ENCODE peak calls at places on chromosomes 6 and 20, in five cellular contexts. One of them, this sample, is unnamed.

GRCh38 chr6:84043555-84043954 is 10.0 kb downstream of the MRAP2 start:
- DNase-seq in A549: no peak
- DNase-seq in stomach: no peak
- DNase-seq in transverse colon: no peak
- DNase-seq in GM12878: no peak
- DNase-seq in this sample: no peak

GRCh38 chr6:4672772-4673171 is 103.4 kb upstream of the CDYL start:
- DNase-seq in A549: no peak
- DNase-seq in stomach: no peak
- DNase-seq in transverse colon: no peak
- DNase-seq in GM12878: no peak
- DNase-seq in this sample: no peak

GRCh38 chr6:36692220-36692619 is 5.4 kb upstream of the RAB44 start:
- DNase-seq in A549: no peak
- DNase-seq in stomach: peak; percentile 26
- DNase-seq in transverse colon: peak; percentile 38
- DNase-seq in GM12878: no peak
- DNase-seq in this sample: peak; percentile 56

GRCh38 chr20:46012926-46013825 is 4.5 kb downstream of the MMP9 start:
- DNase-seq in A549: no peak
- DNase-seq in stomach: no peak
- DNase-seq in transverse colon: no peak
- DNase-seq in GM12878: no peak
- DNase-seq in this sample: no peak

GRCh38 chr6:7545509-7546369 is 4.3 kb downstream of the DSP start:
- DNase-seq in A549: no peak
- DNase-seq in stomach: no peak
- DNase-seq in transverse colon: no peak
- DNase-seq in GM12878: no peak
- DNase-seq in this sample: no peak

GRCh38 chr20:58417418-58417817 is 28.4 kb downstream of the VAPB start:
- DNase-seq in A549: no peak
- DNase-seq in stomach: no peak
- DNase-seq in transverse colon: no peak
- DNase-seq in GM12878: no peak
- DNase-seq in this sample: no peak

GRCh38 chr6:17831135-17831534 is 124.4 kb upstream of the NUP153 start:
- DNase-seq in A549: no peak
- DNase-seq in stomach: no peak
- DNase-seq in transverse colon: no peak
- DNase-seq in GM12878: no peak
- DNase-seq in this sample: no peak

GRCh38 chr6:133337312-133337711 is 96.2 kb downstream of the EYA4 start:
- DNase-seq in A549: no peak
- DNase-seq in stomach: no peak
- DNase-seq in transverse colon: no peak
- DNase-seq in GM12878: no peak
- DNase-seq in this sample: no peak

GRCh38 chr20:64156886-64157875 is 7.1 kb upstream of the MYT1 start:
- DNase-seq in A549: no peak
- DNase-seq in stomach: no peak
- DNase-seq in transverse colon: no peak
- DNase-seq in GM12878: no peak
- DNase-seq in this sample: peak; percentile 50

GRCh38 chr20:23445596-23446217 is 6.2 kb downstream of the CSTL1 start:
- DNase-seq in A549: peak; percentile 27
- DNase-seq in stomach: no peak
- DNase-seq in transverse colon: no peak
- DNase-seq in GM12878: no peak
- DNase-seq in this sample: no peak

GRCh38 chr6:35600659-35601125 is 88.0 kb upstream of the TULP1 start:
- DNase-seq in A549: no peak
- DNase-seq in stomach: no peak
- DNase-seq in transverse colon: no peak
- DNase-seq in GM12878: no peak
- DNase-seq in this sample: no peak
- TF ChIP-seq EP300 in A549: no peak
- TF ChIP-seq EP300 in stomach: no peak
- TF ChIP-seq EP300 in transverse colon: no peak
- TF ChIP-seq EP300 in GM12878: no peak
- TF ChIP-seq EP300 in this sample: no peak

DNA sequence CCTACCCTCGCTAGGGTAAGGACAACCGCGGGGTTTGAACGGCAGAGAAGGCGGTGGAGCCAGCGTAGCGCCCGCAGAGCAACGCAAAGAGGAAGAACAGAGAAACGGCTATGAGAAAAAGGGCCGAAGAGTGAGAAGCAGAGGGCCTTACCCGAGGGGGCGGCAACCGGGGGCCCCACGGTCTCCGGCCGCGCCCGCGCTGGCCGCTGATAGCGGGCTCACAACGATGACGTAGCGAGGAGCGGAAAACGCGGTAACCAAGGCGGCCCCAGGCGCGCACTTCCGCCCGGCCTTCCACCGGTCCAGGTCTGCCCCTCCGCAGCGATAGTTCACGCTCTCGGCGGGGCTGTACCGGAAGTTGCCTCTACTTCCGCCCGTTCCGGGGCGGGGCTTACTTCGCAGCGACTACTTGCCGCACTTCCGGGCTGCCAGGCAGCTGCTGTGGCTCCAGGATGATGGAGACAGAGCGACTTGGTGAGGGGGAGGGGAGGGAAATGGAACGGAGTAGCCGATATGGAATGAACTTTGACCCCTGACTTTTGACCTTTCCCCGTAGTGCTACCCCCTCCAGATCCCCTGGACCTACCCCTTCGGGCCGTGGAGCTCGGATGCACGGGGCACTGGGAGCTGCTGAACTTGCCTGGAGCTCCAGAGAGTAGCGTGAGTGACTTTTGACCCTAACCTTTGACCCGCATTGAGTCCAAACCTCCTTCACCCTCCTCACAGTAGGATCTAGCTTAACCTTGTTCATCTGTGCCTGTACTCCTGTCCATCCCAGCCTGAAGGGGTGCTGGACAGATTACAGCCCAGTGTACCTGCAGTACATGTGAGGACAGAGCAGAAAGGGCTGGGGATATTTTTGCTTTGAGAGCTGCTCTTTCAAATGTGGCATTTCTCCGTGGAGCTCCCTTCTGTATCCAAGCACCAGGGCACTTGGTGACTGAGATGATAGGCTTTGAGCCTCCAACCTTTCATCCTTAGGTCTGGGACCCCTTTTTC is at the start of the genes NELFE and SKIC2:
- DNase-seq in A549: peak; percentile 98
- DNase-seq in stomach: peak; percentile 99
- DNase-seq in transverse colon: peak; percentile 99
- DNase-seq in GM12878: peak; percentile 93
- DNase-seq in this sample: peak; percentile 99
- TF ChIP-seq EP300 in A549: no peak
- TF ChIP-seq EP300 in stomach: peak; percentile 44
- TF ChIP-seq EP300 in transverse colon: no peak
- TF ChIP-seq EP300 in GM12878: peak; percentile 42
- TF ChIP-seq EP300 in this sample: no peak

GRCh38 chr20:38477747-38478146 is 5.1 kb downstream of the RALGAPB start:
- DNase-seq in A549: no peak
- DNase-seq in stomach: no peak
- DNase-seq in transverse colon: no peak
- DNase-seq in GM12878: no peak
- DNase-seq in this sample: no peak

GRCh38 chr20:38473353-38473795 is 731 bp downstream of the RALGAPB start:
- DNase-seq in A549: no peak
- DNase-seq in stomach: peak; percentile 28
- DNase-seq in transverse colon: no peak
- DNase-seq in GM12878: no peak
- DNase-seq in this sample: no peak

GRCh38 chr20:38471987-38472512 is 593 bp upstream of the RALGAPB start:
- DNase-seq in A549: no peak
- DNase-seq in stomach: no peak
- DNase-seq in transverse colon: no peak
- DNase-seq in GM12878: no peak
- DNase-seq in this sample: no peak

GRCh38 chr20:38471245-38471644 is 1.4 kb upstream of the RALGAPB start:
- DNase-seq in A549: no peak
- DNase-seq in stomach: no peak
- DNase-seq in transverse colon: no peak
- DNase-seq in GM12878: no peak
- DNase-seq in this sample: no peak

GRCh38 chr20:38472513-38473352 is at the start of gene RALGAPB:
- DNase-seq in A549: peak; percentile 96
- DNase-seq in stomach: peak; percentile 100
- DNase-seq in transverse colon: peak; percentile 99
- DNase-seq in GM12878: peak; percentile 98
- DNase-seq in this sample: peak; percentile 99
- TF ChIP-seq EP300 in A549: no peak
- TF ChIP-seq EP300 in stomach: no peak
- TF ChIP-seq EP300 in transverse colon: no peak
- TF ChIP-seq EP300 in GM12878: no peak
- TF ChIP-seq EP300 in this sample: no peak

GRCh38 chr20:49915380-49916145 is at the start of gene SPATA2:
- DNase-seq in A549: peak; percentile 89
- DNase-seq in stomach: peak; percentile 98
- DNase-seq in transverse colon: peak; percentile 97
- DNase-seq in GM12878: peak; percentile 79
- DNase-seq in this sample: peak; percentile 99
- TF ChIP-seq EP300 in A549: no peak
- TF ChIP-seq EP300 in stomach: no peak
- TF ChIP-seq EP300 in transverse colon: no peak
- TF ChIP-seq EP300 in GM12878: no peak
- TF ChIP-seq EP300 in this sample: no peak

GRCh38 chr6:139494376-139495025 is 120.1 kb upstream of the CITED2 start:
- DNase-seq in A549: no peak
- DNase-seq in stomach: no peak
- DNase-seq in transverse colon: no peak
- DNase-seq in GM12878: no peak
- DNase-seq in this sample: no peak

GRCh38 chr6:139485742-139486475 is 111.5 kb upstream of the CITED2 start:
- DNase-seq in A549: no peak
- DNase-seq in stomach: no peak
- DNase-seq in transverse colon: no peak
- DNase-seq in GM12878: no peak
- DNase-seq in this sample: no peak

GRCh38 chr6:139485185-139485584 is 110.7 kb upstream of the CITED2 start:
- DNase-seq in A549: no peak
- DNase-seq in stomach: no peak
- DNase-seq in transverse colon: no peak
- DNase-seq in GM12878: no peak
- DNase-seq in this sample: no peak

GRCh38 chr6:139486476-139486799 is 112.0 kb upstream of the CITED2 start:
- DNase-seq in A549: no peak
- DNase-seq in stomach: no peak
- DNase-seq in transverse colon: no peak
- DNase-seq in GM12878: no peak
- DNase-seq in this sample: no peak

GRCh38 chr6:139490482-139490881 is 116.0 kb upstream of the CITED2 start:
- DNase-seq in A549: no peak
- DNase-seq in stomach: peak; percentile 37
- DNase-seq in transverse colon: peak; percentile 24
- DNase-seq in GM12878: no peak
- DNase-seq in this sample: no peak
- TF ChIP-seq EP300 in A549: no peak
- TF ChIP-seq EP300 in stomach: no peak
- TF ChIP-seq EP300 in transverse colon: no peak
- TF ChIP-seq EP300 in GM12878: no peak
- TF ChIP-seq EP300 in this sample: no peak

GRCh38 chr6:125088963-125089362 is 64.6 kb upstream of the TPD52L1 start:
- DNase-seq in A549: no peak
- DNase-seq in stomach: no peak
- DNase-seq in transverse colon: no peak
- DNase-seq in GM12878: no peak
- DNase-seq in this sample: no peak

GRCh38 chr6:125082931-125083683 is 70.5 kb upstream of the TPD52L1 start:
- DNase-seq in A549: no peak
- DNase-seq in stomach: no peak
- DNase-seq in transverse colon: no peak
- DNase-seq in GM12878: no peak
- DNase-seq in this sample: no peak

GRCh38 chr6:125083684-125083990 is 69.9 kb upstream of the TPD52L1 start:
- DNase-seq in A549: no peak
- DNase-seq in stomach: no peak
- DNase-seq in transverse colon: no peak
- DNase-seq in GM12878: no peak
- DNase-seq in this sample: no peak

DNA sequence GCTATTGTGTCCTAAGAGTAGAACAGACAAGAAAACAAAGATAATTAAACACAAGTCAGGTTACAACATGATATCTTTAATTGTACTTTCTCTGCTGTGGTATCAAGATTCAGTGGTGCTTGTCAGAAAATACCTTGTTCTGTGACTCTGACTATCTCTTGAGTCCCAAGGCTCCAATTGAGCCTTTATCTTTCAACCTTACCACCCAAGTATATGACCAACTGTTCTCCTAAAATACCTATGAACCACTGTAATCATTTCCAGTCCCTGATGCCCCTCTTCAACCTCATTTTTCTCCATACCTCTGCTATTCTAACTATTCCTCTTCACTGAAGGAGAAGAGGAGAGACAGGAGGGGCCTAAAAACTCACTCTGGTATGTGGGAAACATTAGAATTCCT is 66.9 kb upstream of the TPD52L1 start:
- DNase-seq in A549: no peak
- DNase-seq in stomach: no peak
- DNase-seq in transverse colon: no peak
- DNase-seq in GM12878: no peak
- DNase-seq in this sample: no peak
- TF ChIP-seq EP300 in A549: no peak
- TF ChIP-seq EP300 in stomach: no peak
- TF ChIP-seq EP300 in transverse colon: no peak
- TF ChIP-seq EP300 in GM12878: no peak
- TF ChIP-seq EP300 in this sample: no peak

GRCh38 chr6:140857734-140858380 is 1274.9 kb upstream of the GJE1 start:
- DNase-seq in A549: peak; percentile 20
- DNase-seq in stomach: no peak
- DNase-seq in transverse colon: no peak
- DNase-seq in GM12878: no peak
- DNase-seq in this sample: no peak
- TF ChIP-seq EP300 in A549: no peak
- TF ChIP-seq EP300 in stomach: no peak
- TF ChIP-seq EP300 in transverse colon: peak; percentile 49
- TF ChIP-seq EP300 in GM12878: no peak
- TF ChIP-seq EP300 in this sample: peak; percentile 43

This sample was measured in sigmoid colon.